ENCODE peak calls at places on chromosomes 6 and 20, in four cellular contexts. S is naive thymus-derived CD4-positive, alpha-beta T cell; A is ovary; O is Right ventricle myocardium inferior. I is an unnamed sample.

GRCh38 chr6:147654103-147654845 is 145.8 kb downstream of the SAMD5 start:
- DNase-seq in A (no peak), S (no peak), O (no peak), I (peak)

GRCh38 chr6:138572200-138572875 is 73.0 kb upstream of the NHSL1 start:
- DNase-seq in A (peak), O (peak), S (no peak), I (peak)

GRCh38 chr6:122042851-122043250 is 356.6 kb upstream of the HSF2 start:
- DNase-seq in O (no peak), S (no peak), A (peak), I (peak)

GRCh38 chr6:166483556-166484250 is 101.0 kb upstream of the MPC1 start:
- DNase-seq in S (no peak), O (no peak), A (no peak), I (no peak)

GRCh38 chr20:38404016-38404415 is 31.1 kb downstream of the SNHG17 start:
- DNase-seq in A (no peak), S (no peak), O (no peak), I (no peak)

GRCh38 chr20:59063358-59064213 is 21.0 kb upstream of the PRELID3B start:
- DNase-seq in A (peak), S (no peak), O (no peak), I (peak)

GRCh38 chr6:36413489-36414153 is 26.2 kb upstream of the ETV7 start:
- DNase-seq in A (no peak), O (no peak), S (no peak), I (no peak)

GRCh38 chr20:62244644-62245108 is 6.4 kb downstream of the OSBPL2 start:
- DNase-seq in A (no peak), O (peak), S (no peak), I (no peak)

GRCh38 chr6:124879110-124879991 is 82.9 kb upstream of the RNF217 start:
- DNase-seq in O (peak), A (no peak), S (no peak), I (no peak)

GRCh38 chr6:5152417-5152816 is 67.3 kb downstream of the PPP1R3G start:
- DNase-seq in O (no peak), S (no peak), A (no peak), I (no peak)